ENCODE peak calls at places on chromosomes 1 and 21, in six cellular contexts. O is B cell, M is left cardiac atrium, B is NCI-H1105, K is choroid plexus epithelial cell, R is NCI-H748 treated with DMSO at 0.1 percent for 48 hours. N is an unnamed sample.

GRCh38 chr21:20882462-20883415 is 115.5 kb upstream of the NCAM2 start:
- DNase-seq in O (no peak), M (peak), B (peak), K (peak), R (peak), N (peak)

GRCh38 chr1:43781574-43781973 is 74.2 kb downstream of the ST3GAL3 start:
- DNase-seq in O (no peak), M (no peak), B (no peak), K (no peak), R (no peak), N (no peak)

GRCh38 chr1:27418326-27418761 is 25.9 kb downstream of the GPR3 start:
- DNase-seq in O (peak), M (peak), B (no peak), K (peak), R (no peak), N (no peak)

GRCh38 chr1:11649624-11650330 is 4.5 kb downstream of the FBXO2 start:
- DNase-seq in O (no peak), M (no peak), B (no peak), K (no peak), R (no peak), N (no peak)

GRCh38 chr1:209172286-209172685 is 411.2 kb upstream of the CAMK1G start:
- DNase-seq in O (no peak), M (no peak), B (no peak), K (no peak), R (no peak), N (no peak)

GRCh38 chr1:178528963-178529355 is 16.1 kb downstream of the TEX35 start:
- DNase-seq in O (no peak), M (no peak), B (no peak), K (no peak), R (no peak), N (no peak)

GRCh38 chr1:167297222-167298214 is 76.8 kb downstream of the POU2F1 start:
- DNase-seq in O (no peak), M (no peak), B (no peak), K (peak), R (no peak), N (no peak)

GRCh38 chr1:107243461-107243860 is 102.6 kb downstream of the NTNG1 start:
- DNase-seq in O (no peak), M (no peak), B (no peak), K (no peak), R (no peak), N (no peak)

GRCh38 chr1:166975361-166976129 is at the start of gene ILDR2:
- DNase-seq in O (peak), M (peak), B (peak), K (peak), R (peak), N (peak)

GRCh38 chr1:39694026-39694425 is 2.8 kb upstream of the HPCAL4 start:
- DNase-seq in O (no peak), M (no peak), B (no peak), K (no peak), R (no peak), N (no peak)

GRCh38 chr1:8702848-8703810 is 114.3 kb downstream of the RERE start:
- DNase-seq in O (peak), M (peak), B (peak), K (peak), R (peak), N (peak)

GRCh38 chr1:219185486-219186117 is 11.9 kb downstream of the LYPLAL1 start:
- DNase-seq in O (no peak), M (no peak), B (no peak), K (no peak), R (no peak), N (no peak)

GRCh38 chr1:24117132-24117531 is 5.2 kb upstream of the MYOM3 start:
- DNase-seq in O (no peak), M (no peak), B (no peak), K (no peak), R (no peak), N (no peak)

GRCh38 chr1:24308365-24309015 is 10.7 kb upstream of the GRHL3 start:
- DNase-seq in O (no peak), M (no peak), B (no peak), K (peak), R (no peak), N (no peak)

N was measured in anterior cingulate cortex.